ENCODE peak calls at places on chromosomes 6 and 20, in six cellular contexts. O is K562, G is IMR-90, D is A549, C is GM12878, X is HepG2. E is an unnamed sample.

GRCh38 chr6:122214605-122215318 is 184.7 kb upstream of the HSF2 start:
- DNase-seq in O (no peak), G (no peak), D (no peak), C (no peak), X (no peak), E (no peak)

GRCh38 chr6:23245559-23245958 is 676.2 kb downstream of the HDGFL1 start:
- DNase-seq in O (no peak), G (peak), D (no peak), C (no peak), X (no peak), E (no peak)

GRCh38 chr6:36371231-36371630 is 16.2 kb downstream of the ETV7 start:
- DNase-seq in O (no peak), G (no peak), D (no peak), C (no peak), X (no peak), E (no peak)

GRCh38 chr20:17327185-17327780 is 100.4 kb downstream of the PCSK2 start:
- DNase-seq in O (no peak), G (no peak), D (no peak), C (no peak), X (no peak), E (no peak)

GRCh38 chr20:30912006-30912660 is 345.3 kb upstream of the DEFB115 start:
- DNase-seq in O (peak), G (no peak), D (no peak), C (no peak), X (no peak), E (no peak)

GRCh38 chr6:151118453-151119123 is 121.2 kb upstream of the AKAP12 start:
- DNase-seq in O (no peak), G (no peak), D (no peak), C (no peak), X (peak), E (no peak)

GRCh38 chr6:70686548-70687133 is 19.0 kb downstream of the SMAP1 start:
- DNase-seq in O (peak), G (peak), D (peak), C (no peak), X (peak), E (no peak)

GRCh38 chr6:137808191-137808590 is 58.9 kb upstream of the TNFAIP3 start:
- DNase-seq in O (no peak), G (peak), D (no peak), C (no peak), X (peak), E (no peak)

GRCh38 chr20:19861147-19861759 is 103.2 kb downstream of the RIN2 start:
- DNase-seq in O (no peak), G (no peak), D (no peak), C (no peak), X (no peak), E (no peak)

GRCh38 chr6:63491104-63491503 is 81.2 kb upstream of the LOC128125822 start:
- DNase-seq in O (no peak), G (no peak), D (no peak), C (no peak), X (no peak), E (no peak)

DNA sequence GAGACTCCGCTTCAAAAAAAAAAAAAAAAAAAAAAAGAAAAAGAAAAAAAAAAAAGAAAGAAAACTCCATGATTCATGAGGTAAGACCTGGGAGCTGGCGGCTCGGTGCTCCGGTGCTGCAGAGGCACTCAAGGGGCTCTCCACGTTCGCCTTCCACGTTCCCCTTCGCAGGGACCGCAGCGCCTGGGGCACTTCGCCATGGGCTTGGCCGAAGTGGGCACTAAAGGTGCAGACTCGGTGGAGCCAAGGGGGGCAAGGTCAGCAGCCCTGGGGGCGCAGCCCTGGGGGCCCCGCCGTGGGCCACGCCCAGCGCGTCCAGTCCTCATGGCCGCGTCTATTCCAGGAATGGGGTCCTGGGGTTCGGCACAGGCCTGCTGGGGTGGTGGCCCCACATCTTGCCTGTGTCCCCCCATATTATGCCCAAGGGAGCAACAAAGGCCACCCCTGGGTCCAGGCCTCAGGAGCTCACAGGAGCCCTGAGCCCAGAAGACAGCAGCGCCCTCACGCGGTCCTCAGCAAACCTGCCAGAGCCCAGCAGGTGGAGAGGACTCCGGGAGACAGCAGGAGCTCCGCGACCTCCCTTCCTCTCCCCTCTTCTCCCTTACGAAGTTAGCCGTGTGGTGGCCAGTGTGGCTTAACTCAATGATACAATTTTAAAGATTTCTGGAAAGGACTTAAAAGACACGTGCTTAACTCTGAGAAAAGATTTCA is 21.9 kb downstream of the ZBTB46 start:
- DNase-seq in O (peak), G (no peak), D (no peak), C (no peak), X (no peak), E (no peak)
- TF ChIP-seq BHLHE40 in O (no peak), G (no peak), D (no peak), C (no peak), X (no peak), E (no peak)

GRCh38 chr6:112469306-112469705 is 122.2 kb downstream of the RFPL4B start:
- DNase-seq in O (no peak), G (no peak), D (no peak), C (no peak), X (no peak), E (no peak)

GRCh38 chr6:112470950-112471349 is 123.8 kb downstream of the RFPL4B start:
- DNase-seq in O (no peak), G (no peak), D (no peak), C (no peak), X (no peak), E (no peak)

GRCh38 chr6:112468359-112468758 is 121.2 kb downstream of the RFPL4B start:
- DNase-seq in O (no peak), G (peak), D (no peak), C (no peak), X (no peak), E (no peak)

GRCh38 chr6:112466378-112467151 is 119.4 kb downstream of the RFPL4B start:
- DNase-seq in O (no peak), G (peak), D (no peak), C (no peak), X (no peak), E (no peak)

DNA sequence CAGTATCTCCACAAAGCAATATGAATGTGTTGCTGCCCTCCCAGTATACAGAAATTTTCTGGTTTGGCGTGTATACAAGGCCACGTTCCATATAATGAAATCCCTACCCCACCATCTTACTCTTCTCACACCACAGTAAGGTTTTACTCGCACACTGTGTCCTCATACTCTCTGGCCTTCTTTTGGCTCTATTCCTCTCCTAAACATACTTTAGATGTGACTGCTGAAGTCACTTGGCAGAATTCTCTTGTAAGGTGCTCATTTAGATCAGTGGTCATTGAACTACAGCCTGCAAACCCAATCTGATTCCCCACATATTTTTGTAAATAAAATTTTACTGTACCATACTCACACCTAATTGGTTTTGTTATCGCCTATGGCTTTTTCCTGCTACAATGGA is 123.3 kb downstream of the RFPL4B start:
- DNase-seq in O (no peak), G (peak), D (no peak), C (no peak), X (no peak), E (no peak)
- TF ChIP-seq BHLHE40 in O (no peak), G (no peak), D (no peak), C (no peak), X (no peak), E (no peak)

GRCh38 chr6:109393882-109394281 is 11.6 kb upstream of the CD164 start:
- DNase-seq in O (no peak), G (peak), D (no peak), C (no peak), X (no peak), E (no peak)

GRCh38 chr6:109396319-109396718 is 14.1 kb upstream of the CD164 start:
- DNase-seq in O (no peak), G (no peak), D (no peak), C (no peak), X (no peak), E (no peak)

GRCh38 chr6:109397020-109397419 is 14.8 kb upstream of the CD164 start:
- DNase-seq in O (peak), G (peak), D (no peak), C (no peak), X (no peak), E (peak)
- TF ChIP-seq BHLHE40 in O (no peak), G (no peak), D (no peak), C (no peak), X (no peak), E (no peak)

GRCh38 chr6:144566868-144567615 is 281.9 kb downstream of the UTRN start:
- DNase-seq in O (no peak), G (no peak), D (no peak), C (no peak), X (no peak), E (no peak)

GRCh38 chr6:144564202-144564601 is 279.1 kb downstream of the UTRN start:
- DNase-seq in O (no peak), G (no peak), D (no peak), C (no peak), X (no peak), E (no peak)

GRCh38 chr6:144559865-144560603 is 274.9 kb downstream of the UTRN start:
- DNase-seq in O (no peak), G (peak), D (no peak), C (no peak), X (peak), E (peak)

GRCh38 chr6:144561455-144562043 is 276.4 kb downstream of the UTRN start:
- DNase-seq in O (no peak), G (no peak), D (no peak), C (no peak), X (no peak), E (no peak)
- TF ChIP-seq BHLHE40 in O (no peak), G (no peak), D (no peak), C (no peak), X (no peak), E (no peak)

GRCh38 chr6:133286765-133287164 is 45.6 kb downstream of the EYA4 start:
- DNase-seq in O (peak), G (peak), D (no peak), C (no peak), X (no peak), E (no peak)
- TF ChIP-seq BHLHE40 in O (no peak), G (no peak), D (no peak), C (no peak), X (no peak), E (no peak)

DNA sequence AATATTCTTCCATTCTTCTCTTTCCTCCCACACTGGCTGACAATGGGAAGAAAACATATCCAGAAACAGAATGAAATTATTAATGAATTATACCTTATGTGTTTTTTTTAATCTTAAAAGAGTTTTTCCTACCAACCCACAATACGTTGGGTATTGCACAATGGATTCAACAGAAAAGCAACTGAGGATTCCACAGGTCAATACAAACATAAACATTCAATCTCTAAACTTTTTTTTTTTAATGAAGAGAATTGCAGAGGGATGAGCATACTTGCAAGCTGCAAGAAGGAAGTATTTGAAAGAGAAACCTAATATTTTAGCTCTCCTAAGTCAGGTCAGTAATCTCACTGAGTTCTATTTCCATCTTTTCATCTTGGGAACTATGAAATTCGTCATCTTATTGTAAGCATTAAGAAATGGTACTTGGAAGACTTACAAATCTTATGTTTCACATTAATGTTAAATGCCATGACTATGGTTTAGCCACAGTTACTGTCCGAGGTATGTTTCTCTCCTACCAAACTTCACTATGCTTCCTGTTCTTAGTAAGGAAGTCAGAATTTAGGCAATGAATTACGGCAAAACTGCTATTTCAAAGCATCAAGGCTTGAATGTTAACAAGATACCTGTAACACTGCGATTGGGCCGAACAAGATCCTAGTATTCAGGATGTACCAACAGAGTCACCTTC is 100.8 kb downstream of the HIVEP2 start:
- DNase-seq in O (no peak), G (peak), D (no peak), C (no peak), X (no peak), E (no peak)
- TF ChIP-seq BHLHE40 in O (no peak), G (no peak), D (no peak), C (no peak), X (no peak), E (no peak)

GRCh38 chr6:3281669-3282460 is 23.1 kb downstream of the PSMG4 start:
- DNase-seq in O (no peak), G (peak), D (peak), C (no peak), X (no peak), E (no peak)
- TF ChIP-seq BHLHE40 in O (no peak), G (no peak), D (no peak), C (no peak), X (no peak), E (no peak)

GRCh38 chr20:34558320-34559202 is at the start of gene MAP1LC3A:
- DNase-seq in O (peak), G (peak), D (peak), C (no peak), X (no peak), E (no peak)
- TF ChIP-seq BHLHE40 in O (no peak), G (no peak), D (no peak), C (peak), X (no peak), E (no peak)

GRCh38 chr6:100462990-100463684 is 1.6 kb downstream of the SIM1 start:
- DNase-seq in O (no peak), G (no peak), D (no peak), C (no peak), X (no peak), E (no peak)
- TF ChIP-seq BHLHE40 in O (no peak), G (no peak), D (no peak), C (no peak), X (no peak), E (no peak)